ENCODE peak calls at places on chromosomes 3 and 15, in eight cellular contexts. One of them, this sample, is unnamed.

GRCh38 chr3:115691964-115692363 is 68.7 kb downstream of the GAP43 start:
- DNase-seq in Caco-2: no peak
- DNase-seq in KG1: no peak
- DNase-seq in retina: no peak
- DNase-seq in caudate nucleus: no peak
- DNase-seq in Right ventricle myocardium inferior: no peak
- DNase-seq in activated CD8-positive, alpha-beta memory T cell treated with anti-CD3 and anti-CD28 coated beads, Interleukin-2, amount 50 U/mL, for 48 hours: no peak
- DNase-seq in EH: no peak
- DNase-seq in this sample: no peak

GRCh38 chr3:196268270-196269163 is 19.0 kb downstream of the PCYT1A start:
- DNase-seq in Caco-2: no peak
- DNase-seq in KG1: no peak
- DNase-seq in retina: no peak
- DNase-seq in caudate nucleus: no peak
- DNase-seq in Right ventricle myocardium inferior: no peak
- DNase-seq in activated CD8-positive, alpha-beta memory T cell treated with anti-CD3 and anti-CD28 coated beads, Interleukin-2, amount 50 U/mL, for 48 hours: peak; percentile 43
- DNase-seq in EH: peak; percentile 89
- DNase-seq in this sample: no peak

GRCh38 chr3:14222900-14223594 is 44.4 kb downstream of the LSM3 start:
- DNase-seq in Caco-2: no peak
- DNase-seq in KG1: no peak
- DNase-seq in retina: no peak
- DNase-seq in caudate nucleus: no peak
- DNase-seq in Right ventricle myocardium inferior: no peak
- DNase-seq in activated CD8-positive, alpha-beta memory T cell treated with anti-CD3 and anti-CD28 coated beads, Interleukin-2, amount 50 U/mL, for 48 hours: no peak
- DNase-seq in EH: peak; percentile 49
- DNase-seq in this sample: no peak

GRCh38 chr3:117756580-117756979 is 1047.0 kb downstream of the TUSC7 start:
- DNase-seq in Caco-2: no peak
- DNase-seq in KG1: no peak
- DNase-seq in retina: no peak
- DNase-seq in caudate nucleus: no peak
- DNase-seq in Right ventricle myocardium inferior: no peak
- DNase-seq in activated CD8-positive, alpha-beta memory T cell treated with anti-CD3 and anti-CD28 coated beads, Interleukin-2, amount 50 U/mL, for 48 hours: no peak
- DNase-seq in EH: peak; percentile 55
- DNase-seq in this sample: no peak

GRCh38 chr3:55226696-55227095 is 260.4 kb downstream of the WNT5A start:
- DNase-seq in Caco-2: no peak
- DNase-seq in KG1: no peak
- DNase-seq in retina: no peak
- DNase-seq in caudate nucleus: no peak
- DNase-seq in Right ventricle myocardium inferior: no peak
- DNase-seq in activated CD8-positive, alpha-beta memory T cell treated with anti-CD3 and anti-CD28 coated beads, Interleukin-2, amount 50 U/mL, for 48 hours: no peak
- DNase-seq in EH: peak; percentile 25
- DNase-seq in this sample: no peak

GRCh38 chr3:12629560-12629959 is 34.4 kb downstream of the RAF1 start:
- DNase-seq in Caco-2: no peak
- DNase-seq in KG1: no peak
- DNase-seq in retina: no peak
- DNase-seq in caudate nucleus: no peak
- DNase-seq in Right ventricle myocardium inferior: no peak
- DNase-seq in activated CD8-positive, alpha-beta memory T cell treated with anti-CD3 and anti-CD28 coated beads, Interleukin-2, amount 50 U/mL, for 48 hours: no peak
- DNase-seq in EH: peak; percentile 76
- DNase-seq in this sample: no peak

GRCh38 chr3:130915567-130916292 is 21.8 kb downstream of the ATP2C1 start:
- DNase-seq in Caco-2: no peak
- DNase-seq in KG1: no peak
- DNase-seq in retina: no peak
- DNase-seq in caudate nucleus: no peak
- DNase-seq in Right ventricle myocardium inferior: no peak
- DNase-seq in activated CD8-positive, alpha-beta memory T cell treated with anti-CD3 and anti-CD28 coated beads, Interleukin-2, amount 50 U/mL, for 48 hours: no peak
- DNase-seq in EH: peak; percentile 78
- DNase-seq in this sample: no peak

GRCh38 chr15:72179950-72180581 is 17.5 kb downstream of the GRAMD2A start:
- DNase-seq in Caco-2: no peak
- DNase-seq in KG1: no peak
- DNase-seq in retina: no peak
- DNase-seq in caudate nucleus: no peak
- DNase-seq in Right ventricle myocardium inferior: no peak
- DNase-seq in activated CD8-positive, alpha-beta memory T cell treated with anti-CD3 and anti-CD28 coated beads, Interleukin-2, amount 50 U/mL, for 48 hours: no peak
- DNase-seq in EH: no peak
- DNase-seq in this sample: no peak

GRCh38 chr3:129183569-129184395 is at the start of gene CNBP:
- DNase-seq in Caco-2: peak; percentile 94
- DNase-seq in KG1: peak; percentile 84
- DNase-seq in retina: peak; percentile 99
- DNase-seq in caudate nucleus: peak; percentile 23
- DNase-seq in Right ventricle myocardium inferior: peak; percentile 98
- DNase-seq in activated CD8-positive, alpha-beta memory T cell treated with anti-CD3 and anti-CD28 coated beads, Interleukin-2, amount 50 U/mL, for 48 hours: peak; percentile 97
- DNase-seq in EH: peak; percentile 93
- DNase-seq in this sample: peak; percentile 95

GRCh38 chr3:75321060-75321459 is 343.1 kb upstream of the FRG2C start:
- DNase-seq in Caco-2: no peak
- DNase-seq in KG1: no peak
- DNase-seq in retina: no peak
- DNase-seq in caudate nucleus: no peak
- DNase-seq in Right ventricle myocardium inferior: no peak
- DNase-seq in activated CD8-positive, alpha-beta memory T cell treated with anti-CD3 and anti-CD28 coated beads, Interleukin-2, amount 50 U/mL, for 48 hours: no peak
- DNase-seq in EH: no peak
- DNase-seq in this sample: no peak

GRCh38 chr15:64285871-64286270 is 70.1 kb downstream of the CSNK1G1 start:
- DNase-seq in Caco-2: no peak
- DNase-seq in KG1: no peak
- DNase-seq in retina: no peak
- DNase-seq in caudate nucleus: no peak
- DNase-seq in Right ventricle myocardium inferior: no peak
- DNase-seq in activated CD8-positive, alpha-beta memory T cell treated with anti-CD3 and anti-CD28 coated beads, Interleukin-2, amount 50 U/mL, for 48 hours: no peak
- DNase-seq in EH: no peak
- DNase-seq in this sample: no peak

GRCh38 chr15:40695469-40695910 is 516 bp downstream of the RAD51 start:
- DNase-seq in Caco-2: no peak
- DNase-seq in KG1: no peak
- DNase-seq in retina: no peak
- DNase-seq in caudate nucleus: no peak
- DNase-seq in Right ventricle myocardium inferior: no peak
- DNase-seq in activated CD8-positive, alpha-beta memory T cell treated with anti-CD3 and anti-CD28 coated beads, Interleukin-2, amount 50 U/mL, for 48 hours: no peak
- DNase-seq in EH: peak; percentile 38
- DNase-seq in this sample: no peak

GRCh38 chr3:170090601-170090981 is 52.8 kb downstream of the GPR160 start:
- DNase-seq in Caco-2: no peak
- DNase-seq in KG1: no peak
- DNase-seq in retina: no peak
- DNase-seq in caudate nucleus: no peak
- DNase-seq in Right ventricle myocardium inferior: no peak
- DNase-seq in activated CD8-positive, alpha-beta memory T cell treated with anti-CD3 and anti-CD28 coated beads, Interleukin-2, amount 50 U/mL, for 48 hours: no peak
- DNase-seq in EH: no peak
- DNase-seq in this sample: no peak

GRCh38 chr3:169218314-169218983 is 445.1 kb downstream of the MECOM start:
- DNase-seq in Caco-2: peak; percentile 67
- DNase-seq in KG1: no peak
- DNase-seq in retina: peak; percentile 32
- DNase-seq in caudate nucleus: no peak
- DNase-seq in Right ventricle myocardium inferior: no peak
- DNase-seq in activated CD8-positive, alpha-beta memory T cell treated with anti-CD3 and anti-CD28 coated beads, Interleukin-2, amount 50 U/mL, for 48 hours: no peak
- DNase-seq in EH: peak; percentile 67
- DNase-seq in this sample: no peak

GRCh38 chr3:150868282-150868681 is 37.0 kb downstream of the MINDY4B start:
- DNase-seq in Caco-2: no peak
- DNase-seq in KG1: no peak
- DNase-seq in retina: no peak
- DNase-seq in caudate nucleus: no peak
- DNase-seq in Right ventricle myocardium inferior: no peak
- DNase-seq in activated CD8-positive, alpha-beta memory T cell treated with anti-CD3 and anti-CD28 coated beads, Interleukin-2, amount 50 U/mL, for 48 hours: no peak
- DNase-seq in EH: no peak
- DNase-seq in this sample: no peak

GRCh38 chr3:169171739-169172138 is 491.8 kb downstream of the MECOM start:
- DNase-seq in Caco-2: no peak
- DNase-seq in KG1: no peak
- DNase-seq in retina: no peak
- DNase-seq in caudate nucleus: no peak
- DNase-seq in Right ventricle myocardium inferior: no peak
- DNase-seq in activated CD8-positive, alpha-beta memory T cell treated with anti-CD3 and anti-CD28 coated beads, Interleukin-2, amount 50 U/mL, for 48 hours: no peak
- DNase-seq in EH: no peak
- DNase-seq in this sample: no peak

GRCh38 chr3:76026379-76026778 is 241.0 kb upstream of the ZNF717 start:
- DNase-seq in Caco-2: no peak
- DNase-seq in KG1: no peak
- DNase-seq in retina: no peak
- DNase-seq in caudate nucleus: no peak
- DNase-seq in Right ventricle myocardium inferior: no peak
- DNase-seq in activated CD8-positive, alpha-beta memory T cell treated with anti-CD3 and anti-CD28 coated beads, Interleukin-2, amount 50 U/mL, for 48 hours: no peak
- DNase-seq in EH: no peak
- DNase-seq in this sample: no peak

GRCh38 chr15:68576253-68577236 is 2.2 kb upstream of the CORO2B start:
- DNase-seq in Caco-2: no peak
- DNase-seq in KG1: no peak
- DNase-seq in retina: no peak
- DNase-seq in caudate nucleus: no peak
- DNase-seq in Right ventricle myocardium inferior: no peak
- DNase-seq in activated CD8-positive, alpha-beta memory T cell treated with anti-CD3 and anti-CD28 coated beads, Interleukin-2, amount 50 U/mL, for 48 hours: no peak
- DNase-seq in EH: no peak
- DNase-seq in this sample: no peak

GRCh38 chr3:6861989-6862879 is 1.3 kb downstream of the GRM7 start:
- DNase-seq in Caco-2: no peak
- DNase-seq in KG1: no peak
- DNase-seq in retina: peak; percentile 61
- DNase-seq in caudate nucleus: no peak
- DNase-seq in Right ventricle myocardium inferior: peak; percentile 60
- DNase-seq in activated CD8-positive, alpha-beta memory T cell treated with anti-CD3 and anti-CD28 coated beads, Interleukin-2, amount 50 U/mL, for 48 hours: no peak
- DNase-seq in EH: no peak
- DNase-seq in this sample: no peak

GRCh38 chr3:160641675-160642330 is 35.2 kb upstream of the ARL14 start:
- DNase-seq in Caco-2: no peak
- DNase-seq in KG1: no peak
- DNase-seq in retina: no peak
- DNase-seq in caudate nucleus: no peak
- DNase-seq in Right ventricle myocardium inferior: no peak
- DNase-seq in activated CD8-positive, alpha-beta memory T cell treated with anti-CD3 and anti-CD28 coated beads, Interleukin-2, amount 50 U/mL, for 48 hours: no peak
- DNase-seq in EH: peak; percentile 60
- DNase-seq in this sample: no peak

GRCh38 chr15:81480645-81481053 is 106.6 kb upstream of the TMC3 start:
- DNase-seq in Caco-2: peak; percentile 67
- DNase-seq in KG1: peak; percentile 62
- DNase-seq in retina: peak; percentile 80
- DNase-seq in caudate nucleus: no peak
- DNase-seq in Right ventricle myocardium inferior: no peak
- DNase-seq in activated CD8-positive, alpha-beta memory T cell treated with anti-CD3 and anti-CD28 coated beads, Interleukin-2, amount 50 U/mL, for 48 hours: no peak
- DNase-seq in EH: peak; percentile 66
- DNase-seq in this sample: no peak

GRCh38 chr15:40197434-40197833 is 36.6 kb downstream of the BUB1B start:
- DNase-seq in Caco-2: no peak
- DNase-seq in KG1: no peak
- DNase-seq in retina: no peak
- DNase-seq in caudate nucleus: no peak
- DNase-seq in Right ventricle myocardium inferior: no peak
- DNase-seq in activated CD8-positive, alpha-beta memory T cell treated with anti-CD3 and anti-CD28 coated beads, Interleukin-2, amount 50 U/mL, for 48 hours: no peak
- DNase-seq in EH: no peak
- DNase-seq in this sample: no peak

GRCh38 chr3:188319569-188319968 is 165.6 kb downstream of the LPP start:
- DNase-seq in Caco-2: no peak
- DNase-seq in KG1: no peak
- DNase-seq in retina: no peak
- DNase-seq in caudate nucleus: no peak
- DNase-seq in Right ventricle myocardium inferior: no peak
- DNase-seq in activated CD8-positive, alpha-beta memory T cell treated with anti-CD3 and anti-CD28 coated beads, Interleukin-2, amount 50 U/mL, for 48 hours: no peak
- DNase-seq in EH: peak; percentile 76
- DNase-seq in this sample: no peak

GRCh38 chr3:141387446-141388030 is 19.2 kb downstream of the ZBTB38 start:
- DNase-seq in Caco-2: no peak
- DNase-seq in KG1: no peak
- DNase-seq in retina: peak; percentile 62
- DNase-seq in caudate nucleus: no peak
- DNase-seq in Right ventricle myocardium inferior: no peak
- DNase-seq in activated CD8-positive, alpha-beta memory T cell treated with anti-CD3 and anti-CD28 coated beads, Interleukin-2, amount 50 U/mL, for 48 hours: no peak
- DNase-seq in EH: no peak
- DNase-seq in this sample: no peak

GRCh38 chr3:129845956-129846355 is 47.6 kb downstream of the TMCC1 start:
- DNase-seq in Caco-2: no peak
- DNase-seq in KG1: no peak
- DNase-seq in retina: no peak
- DNase-seq in caudate nucleus: no peak
- DNase-seq in Right ventricle myocardium inferior: no peak
- DNase-seq in activated CD8-positive, alpha-beta memory T cell treated with anti-CD3 and anti-CD28 coated beads, Interleukin-2, amount 50 U/mL, for 48 hours: no peak
- DNase-seq in EH: peak; percentile 52
- DNase-seq in this sample: no peak

GRCh38 chr3:117788499-117788898 is 1078.9 kb downstream of the TUSC7 start:
- DNase-seq in Caco-2: no peak
- DNase-seq in KG1: no peak
- DNase-seq in retina: no peak
- DNase-seq in caudate nucleus: no peak
- DNase-seq in Right ventricle myocardium inferior: no peak
- DNase-seq in activated CD8-positive, alpha-beta memory T cell treated with anti-CD3 and anti-CD28 coated beads, Interleukin-2, amount 50 U/mL, for 48 hours: no peak
- DNase-seq in EH: no peak
- DNase-seq in this sample: no peak

GRCh38 chr3:82938821-82939328 is 1177.4 kb upstream of the GBE1 start:
- DNase-seq in Caco-2: no peak
- DNase-seq in KG1: no peak
- DNase-seq in retina: no peak
- DNase-seq in caudate nucleus: no peak
- DNase-seq in Right ventricle myocardium inferior: no peak
- DNase-seq in activated CD8-positive, alpha-beta memory T cell treated with anti-CD3 and anti-CD28 coated beads, Interleukin-2, amount 50 U/mL, for 48 hours: no peak
- DNase-seq in EH: no peak
- DNase-seq in this sample: no peak

GRCh38 chr3:58281069-58281468 is 25.0 kb upstream of the RPP14 start:
- DNase-seq in Caco-2: no peak
- DNase-seq in KG1: no peak
- DNase-seq in retina: no peak
- DNase-seq in caudate nucleus: no peak
- DNase-seq in Right ventricle myocardium inferior: no peak
- DNase-seq in activated CD8-positive, alpha-beta memory T cell treated with anti-CD3 and anti-CD28 coated beads, Interleukin-2, amount 50 U/mL, for 48 hours: no peak
- DNase-seq in EH: no peak
- DNase-seq in this sample: no peak

GRCh38 chr15:56879502-56879901 is 38.9 kb upstream of the TCF12 start:
- DNase-seq in Caco-2: no peak
- DNase-seq in KG1: no peak
- DNase-seq in retina: no peak
- DNase-seq in caudate nucleus: no peak
- DNase-seq in Right ventricle myocardium inferior: no peak
- DNase-seq in activated CD8-positive, alpha-beta memory T cell treated with anti-CD3 and anti-CD28 coated beads, Interleukin-2, amount 50 U/mL, for 48 hours: no peak
- DNase-seq in EH: no peak
- DNase-seq in this sample: no peak

GRCh38 chr15:29815000-29815704 is 7.1 kb downstream of the TJP1 start:
- DNase-seq in Caco-2: no peak
- DNase-seq in KG1: no peak
- DNase-seq in retina: peak; percentile 22
- DNase-seq in caudate nucleus: no peak
- DNase-seq in Right ventricle myocardium inferior: no peak
- DNase-seq in activated CD8-positive, alpha-beta memory T cell treated with anti-CD3 and anti-CD28 coated beads, Interleukin-2, amount 50 U/mL, for 48 hours: no peak
- DNase-seq in EH: peak; percentile 57
- DNase-seq in this sample: no peak

GRCh38 chr15:78097667-78098066 is 5.3 kb downstream of the SH2D7 start:
- DNase-seq in Caco-2: no peak
- DNase-seq in KG1: no peak
- DNase-seq in retina: no peak
- DNase-seq in caudate nucleus: no peak
- DNase-seq in Right ventricle myocardium inferior: no peak
- DNase-seq in activated CD8-positive, alpha-beta memory T cell treated with anti-CD3 and anti-CD28 coated beads, Interleukin-2, amount 50 U/mL, for 48 hours: peak; percentile 42
- DNase-seq in EH: no peak
- DNase-seq in this sample: no peak

GRCh38 chr15:69034352-69034751 is 19.9 kb downstream of the NOX5 start:
- DNase-seq in Caco-2: no peak
- DNase-seq in KG1: no peak
- DNase-seq in retina: no peak
- DNase-seq in caudate nucleus: no peak
- DNase-seq in Right ventricle myocardium inferior: no peak
- DNase-seq in activated CD8-positive, alpha-beta memory T cell treated with anti-CD3 and anti-CD28 coated beads, Interleukin-2, amount 50 U/mL, for 48 hours: no peak
- DNase-seq in EH: peak; percentile 89
- DNase-seq in this sample: no peak

GRCh38 chr3:70985572-70985971 is 598.0 kb downstream of the FOXP1 start:
- DNase-seq in Caco-2: no peak
- DNase-seq in KG1: no peak
- DNase-seq in retina: no peak
- DNase-seq in caudate nucleus: no peak
- DNase-seq in Right ventricle myocardium inferior: no peak
- DNase-seq in activated CD8-positive, alpha-beta memory T cell treated with anti-CD3 and anti-CD28 coated beads, Interleukin-2, amount 50 U/mL, for 48 hours: no peak
- DNase-seq in EH: no peak
- DNase-seq in this sample: no peak

GRCh38 chr3:98021821-98022220 is 13.3 kb downstream of the GABRR3 start:
- DNase-seq in Caco-2: no peak
- DNase-seq in KG1: no peak
- DNase-seq in retina: no peak
- DNase-seq in caudate nucleus: no peak
- DNase-seq in Right ventricle myocardium inferior: no peak
- DNase-seq in activated CD8-positive, alpha-beta memory T cell treated with anti-CD3 and anti-CD28 coated beads, Interleukin-2, amount 50 U/mL, for 48 hours: no peak
- DNase-seq in EH: peak; percentile 40
- DNase-seq in this sample: no peak